ENCODE peak calls at places on chromosomes 11 and 22, in eight cellular contexts. R, Y, A, E, P, U, X and T are unnamed samples.

GRCh38 chr11:44126304-44126703 is 30.8 kb downstream of the EXT2 start:
- DNase-seq in E (no peak), U (no peak), P (no peak), Y (no peak), A (no peak), X (no peak), R (no peak), T (no peak)

GRCh38 chr11:31874631-31875191 is 63.6 kb upstream of the PAX6 start:
- DNase-seq in U (no peak), E (no peak), A (no peak), R (no peak), P (no peak), X (no peak), Y (no peak), T (no peak)

GRCh38 chr22:36331912-36332622 is 55.7 kb downstream of the MYH9 start:
- DNase-seq in U (peak; percentile 71), A (peak; percentile 68), P (peak; percentile 83), Y (no peak), E (no peak), X (no peak), R (peak; percentile 68), T (no peak)

GRCh38 chr11:128852327-128853023 is 14.6 kb downstream of the KCNJ1 start:
- DNase-seq in Y (no peak), E (no peak), X (no peak), U (no peak), P (peak; percentile 46), R (no peak), A (no peak), T (no peak)

GRCh38 chr11:111520565-111520964 is 6.0 kb downstream of the HOATZ start:
- DNase-seq in X (no peak), E (no peak), Y (no peak), R (no peak), A (no peak), P (no peak), U (no peak), T (no peak)

GRCh38 chr11:1548221-1549070 is 23.6 kb downstream of the DUSP8 start:
- DNase-seq in U (peak; percentile 69), R (no peak), Y (peak; percentile 83), E (no peak), A (peak; percentile 82), X (peak; percentile 75), P (peak; percentile 78), T (peak; percentile 73)

GRCh38 chr11:18836415-18836814 is 44.8 kb upstream of the PTPN5 start:
- DNase-seq in A (peak; percentile 74), X (no peak), R (no peak), P (no peak), Y (no peak), U (no peak), E (no peak), T (peak; percentile 22)

GRCh38 chr11:77753230-77753629 is 67.3 kb downstream of the RSF1 start:
- DNase-seq in E (no peak), X (no peak), R (no peak), U (no peak), Y (no peak), P (no peak), A (no peak), T (no peak)

GRCh38 chr11:30666817-30667216 is 80.7 kb upstream of the MPPED2 start:
- DNase-seq in R (no peak), X (no peak), A (no peak), E (no peak), U (no peak), Y (no peak), P (no peak), T (no peak)

GRCh38 chr11:70255717-70256116 is 14.8 kb upstream of the PPFIA1 start:
- DNase-seq in U (no peak), E (no peak), X (no peak), R (no peak), P (no peak), Y (no peak), A (no peak), T (no peak)

GRCh38 chr22:47659467-47660302 is 897.2 kb downstream of the TBC1D22A start:
- DNase-seq in P (no peak), Y (peak; percentile 14), X (no peak), A (peak; percentile 78), R (no peak), E (no peak), U (no peak), T (no peak)

GRCh38 chr22:26477341-26477731 is 6.2 kb downstream of the HPS4 start:
- DNase-seq in U (no peak), R (no peak), Y (no peak), X (no peak), P (no peak), A (no peak), E (no peak), T (no peak)

GRCh38 chr11:116778556-116778955 is 5.8 kb upstream of the BUD13 start:
- DNase-seq in E (no peak), Y (no peak), P (no peak), X (no peak), U (no peak), A (no peak), R (no peak), T (no peak)

GRCh38 chr11:80330302-80330701 is 889.5 kb upstream of the TENM4 start:
- DNase-seq in A (no peak), Y (no peak), U (no peak), R (no peak), P (no peak), E (peak; percentile 31), X (no peak), T (no peak)

GRCh38 chr22:38923463-38924196 is 33.8 kb upstream of the APOBEC3A start:
- DNase-seq in X (peak; percentile 55), A (peak; percentile 69), Y (peak; percentile 70), R (no peak), P (peak; percentile 63), U (peak; percentile 52), E (peak; percentile 53), T (no peak)

GRCh38 chr11:19344661-19345518 is 104.1 kb upstream of the E2F8 start:
- DNase-seq in A (peak; percentile 94), P (peak; percentile 42), X (peak; percentile 11), R (peak; percentile 76), E (no peak), Y (peak; percentile 82), U (no peak), T (peak; percentile 84)

GRCh38 chr11:41479179-41479578 is 19.7 kb upstream of the LRRC4C start:
- DNase-seq in R (no peak), X (no peak), A (no peak), E (no peak), P (no peak), Y (no peak), U (no peak), T (no peak)

GRCh38 chr11:62902932-62903331 is 18.2 kb downstream of the CHRM1 start:
- DNase-seq in A (no peak), Y (no peak), P (no peak), X (no peak), R (no peak), U (no peak), E (no peak), T (no peak)

GRCh38 chr11:125995313-125995712 is 49.5 kb downstream of the VSIG10L2 start:
- DNase-seq in E (no peak), U (no peak), A (no peak), P (no peak), R (no peak), Y (no peak), X (no peak), T (no peak)

GRCh38 chr11:115333106-115333505 is 171.1 kb downstream of the CADM1 start:
- DNase-seq in A (no peak), U (no peak), Y (no peak), X (no peak), P (no peak), E (no peak), R (no peak), T (no peak)

GRCh38 chr22:28029201-28029948 is 110.3 kb upstream of the PITPNB start:
- DNase-seq in U (peak; percentile 78), Y (no peak), P (peak; percentile 45), E (no peak), X (peak; percentile 45), R (no peak), A (peak; percentile 42), T (no peak)

GRCh38 chr11:94835571-94835970 is 67.4 kb downstream of the AMOTL1 start:
- DNase-seq in R (no peak), E (no peak), A (no peak), Y (no peak), X (no peak), U (no peak), P (no peak), T (no peak)

GRCh38 chr11:110728883-110729282 is 16.6 kb upstream of the ARHGAP20 start:
- DNase-seq in U (no peak), R (no peak), P (no peak), E (no peak), Y (no peak), X (no peak), A (no peak), T (no peak)

GRCh38 chr11:45895553-45896259 is 10.3 kb downstream of the MAPK8IP1 start:
- DNase-seq in E (no peak), Y (no peak), P (no peak), X (no peak), R (no peak), U (no peak), A (no peak), T (no peak)
- TF ChIP-seq CTCF in E (no peak), Y (no peak), P (no peak), X (no peak), R (no peak), U (no peak), A (no peak), T (no peak)

GRCh38 chr11:118212131-118212725 is 12.6 kb downstream of the JAML start:
- DNase-seq in Y (peak; percentile 36), R (no peak), X (no peak), E (no peak), P (peak; percentile 31), A (peak; percentile 82), U (no peak), T (no peak)
- TF ChIP-seq CTCF in Y (no peak), R (no peak), X (no peak), E (no peak), P (no peak), A (peak; percentile 46), U (no peak), T (no peak)

DNA sequence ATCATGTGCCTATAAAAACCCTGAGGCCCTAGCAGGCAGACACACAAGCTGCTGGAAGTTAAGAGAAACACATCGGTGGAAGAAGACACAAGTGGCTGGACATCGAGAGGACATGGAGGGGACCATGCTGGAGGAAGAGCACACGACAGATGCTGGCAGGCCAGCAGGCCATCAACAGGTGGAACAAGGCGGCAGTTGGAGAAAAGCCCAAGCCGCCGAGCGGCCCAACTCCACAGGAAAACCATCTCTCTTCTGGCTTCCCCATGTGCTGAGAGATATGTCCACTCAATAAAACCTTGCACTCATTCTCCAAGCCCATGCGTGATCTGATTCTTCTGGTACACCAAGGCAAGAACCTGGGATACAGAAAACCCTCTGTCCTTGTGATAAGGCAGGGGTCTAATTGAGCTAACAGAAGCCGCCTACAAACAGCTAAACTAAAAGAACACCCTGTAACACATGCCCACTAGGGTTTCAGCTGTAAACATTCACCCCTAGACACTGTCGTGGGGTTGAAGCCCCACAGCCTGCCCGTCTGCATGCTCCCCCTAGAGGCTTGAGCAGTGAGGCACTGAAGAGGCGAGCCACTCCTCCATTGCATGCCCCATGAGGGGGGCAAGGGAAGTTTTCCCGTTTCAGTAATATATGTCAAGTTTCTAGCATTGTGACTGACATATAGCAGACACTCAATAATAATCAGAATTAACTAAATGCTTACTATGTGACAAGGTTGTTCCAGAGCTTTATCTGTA is 39.0 kb upstream of the MMP20 start:
- DNase-seq in X (no peak), E (no peak), Y (peak; percentile 61), P (no peak), R (no peak), U (no peak), A (peak; percentile 78), T (peak; percentile 47)
- TF ChIP-seq CTCF in X (no peak), E (peak; percentile 16), Y (peak; percentile 70), P (no peak), R (peak; percentile 14), U (no peak), A (peak; percentile 74), T (peak; percentile 27)

GRCh38 chr11:61701298-61701993 is 21.3 kb downstream of the DAGLA start:
- DNase-seq in E (no peak), A (peak; percentile 92), X (no peak), Y (peak; percentile 85), U (no peak), R (no peak), P (no peak), T (peak; percentile 81)
- TF ChIP-seq CTCF in E (peak; percentile 50), A (peak; percentile 78), X (no peak), Y (peak; percentile 69), U (peak; percentile 19), R (peak; percentile 18), P (peak; percentile 37), T (peak; percentile 20)